ENCODE peak calls at places on chromosomes 7 and 10, in seven cellular contexts. J is posterior cingulate gyrus; G is activated CD4-positive, CD25-positive, alpha-beta regulatory T cell treated with anti-CD3 and anti-CD28 coated beads, Interleukin-2, amount 50 U/mL, for 72 hours; Q is stimulated activated CD8-positive, alpha-beta memory T cell treated with anti-CD3 and anti-CD28 coated beads, Interleukin-7, amount 100 ng/mL, for 1 hour; Z is right lobe of liver; K is islet precursor cell; U is coronary artery. C is an unnamed sample.

GRCh38 chr10:9010093-9010492 is 955.6 kb downstream of the GATA3 start:
- DNase-seq in J (no peak), G (no peak), Q (no peak), Z (no peak), K (no peak), U (no peak), C (no peak)

GRCh38 chr10:101529720-101530553 is 58.1 kb downstream of the POLL start:
- DNase-seq in J (no peak), G (no peak), Q (no peak), Z (no peak), K (no peak), U (no peak), C (no peak)

GRCh38 chr10:88783734-88784133 is 18.8 kb upstream of the LIPM start:
- DNase-seq in J (no peak), G (no peak), Q (no peak), Z (no peak), K (no peak), U (no peak), C (peak)

GRCh38 chr10:15201589-15202300 is 33.3 kb upstream of the NMT2 start:
- DNase-seq in J (no peak), G (no peak), Q (no peak), Z (no peak), K (no peak), U (no peak), C (peak)

GRCh38 chr7:40786909-40787308 is 652.1 kb downstream of the SUGCT start:
- DNase-seq in J (no peak), G (no peak), Q (no peak), Z (no peak), K (no peak), U (no peak), C (no peak)

GRCh38 chr10:3107426-3107961 is 40.1 kb downstream of the PFKP start:
- DNase-seq in J (peak), G (no peak), Q (no peak), Z (peak), K (no peak), U (peak), C (no peak)

GRCh38 chr7:150384406-150385239 is 5.5 kb downstream of the ZNF775 start:
- DNase-seq in J (no peak), G (no peak), Q (no peak), Z (peak), K (no peak), U (no peak), C (no peak)

GRCh38 chr7:131061818-131062217 is 265.9 kb upstream of the MKLN1 start:
- DNase-seq in J (no peak), G (no peak), Q (no peak), Z (no peak), K (no peak), U (no peak), C (peak)

GRCh38 chr10:96390460-96390864 is 31.7 kb upstream of the OPALIN start:
- DNase-seq in J (peak), G (no peak), Q (no peak), Z (peak), K (no peak), U (no peak), C (no peak)

GRCh38 chr7:111735661-111736323 is 173.5 kb upstream of the IMMP2L start:
- DNase-seq in J (no peak), G (peak), Q (peak), Z (peak), K (peak), U (no peak), C (peak)

GRCh38 chr10:128062331-128062730 is 63.9 kb downstream of the MKI67 start:
- DNase-seq in J (no peak), G (no peak), Q (no peak), Z (peak), K (peak), U (peak), C (peak)

GRCh38 chr7:29556405-29557195 is 7.0 kb upstream of the PRR15 start:
- DNase-seq in J (no peak), G (no peak), Q (no peak), Z (no peak), K (no peak), U (no peak), C (no peak)